ENCODE peak calls at places on chromosomes 12 and 14, in ten cellular contexts. I is A549, F is lower lobe of right lung, B is IMR-90, H is heart left ventricle, S is psoas muscle, Q is Karpas-422, P is PC-3, R is H9, U is adrenal gland. G is an unnamed sample. For H3K4me1, the result is how much of the 10 kb centered on the place peaks cover.

GRCh38 chr14:36227802-36228201 is 51.3 kb upstream of the PTCSC3 start:
- DNase-seq in U (no peak), H (no peak), S (no peak), I (no peak), B (peak), P (peak), Q (no peak), R (no peak), F (no peak), G (no peak)

GRCh38 chr12:57164966-57165365 is 17.5 kb upstream of the LRP1-AS start:
- DNase-seq in I (no peak), H (no peak), R (no peak), Q (no peak), S (no peak), F (no peak), P (no peak), B (peak), U (no peak), G (no peak)

GRCh38 chr14:26598081-26598671 is 343 bp upstream of the NOVA1 start:
- DNase-seq in B (peak), I (peak), R (peak), Q (no peak), S (peak), U (peak), H (peak), F (peak), P (peak), G (peak)

GRCh38 chr14:34536951-34537676 is 2.4 kb downstream of the EAPP start:
- DNase-seq in Q (no peak), F (no peak), S (no peak), P (no peak), B (peak), R (no peak), H (no peak), U (no peak), I (no peak), G (no peak)

GRCh38 chr14:105281354-105282097 is 19.3 kb downstream of the BRF1 start:
- DNase-seq in B (peak), S (no peak), U (peak), F (no peak), Q (peak), P (peak), H (no peak), R (no peak), I (peak), G (no peak)

GRCh38 chr12:126762150-126762549 is 1504.8 kb upstream of the TMEM132C start:
- DNase-seq in I (no peak), P (no peak), S (no peak), B (no peak), U (no peak), F (no peak), Q (no peak), R (no peak), H (no peak), G (no peak)

GRCh38 chr12:15830538-15830937 is 41.4 kb upstream of the EPS8 start:
- DNase-seq in R (no peak), Q (no peak), I (no peak), H (no peak), F (no peak), P (no peak), U (no peak), S (no peak), B (peak), G (no peak)

GRCh38 chr12:10940389-10940788 is 1.3 kb upstream of the TAS2R14 start:
- DNase-seq in B (peak), R (no peak), Q (no peak), P (peak), H (no peak), U (no peak), F (no peak), S (no peak), I (peak), G (no peak)

GRCh38 chr14:89720076-89720687 is 234.3 kb downstream of the EFCAB11 start:
- DNase-seq in H (no peak), R (no peak), U (no peak), I (no peak), Q (no peak), S (no peak), F (no peak), B (no peak), P (no peak), G (no peak)

GRCh38 chr12:74985986-74986319 is 223.7 kb downstream of the KCNC2 start:
- DNase-seq in I (no peak), Q (no peak), B (no peak), H (no peak), P (no peak), R (no peak), F (peak), U (no peak), S (no peak), G (peak)

GRCh38 chr14:85437143-85437542 is 92.8 kb upstream of the FLRT2 start:
- DNase-seq in H (no peak), R (no peak), U (no peak), F (no peak), Q (no peak), I (peak), P (peak), S (no peak), B (peak), G (no peak)

GRCh38 chr14:61640834-61641170 is 54.5 kb upstream of the HIF1A start:
- DNase-seq in H (no peak), R (no peak), I (no peak), Q (no peak), F (no peak), P (no peak), S (no peak), U (no peak), B (no peak), G (no peak)

GRCh38 chr14:75144944-75145343 is 18.1 kb upstream of the NEK9 start:
- DNase-seq in U (peak), Q (no peak), I (no peak), F (no peak), P (no peak), R (no peak), S (no peak), B (no peak), H (peak), G (no peak)

GRCh38 chr12:52186135-52186840 is 5.5 kb downstream of the KRT80 start:
- DNase-seq in R (peak), B (peak), F (no peak), H (no peak), S (no peak), I (no peak), Q (no peak), P (peak), U (peak), G (no peak)

GRCh38 chr14:99560946-99561683 is 42.9 kb downstream of the CCDC85C start:
- DNase-seq in I (no peak), U (peak), B (no peak), S (no peak), Q (no peak), P (peak), R (no peak), H (no peak), F (no peak), G (no peak)

GRCh38 chr14:92657457-92658142 is 90.8 kb downstream of the LGMN start:
- DNase-seq in R (no peak), Q (no peak), P (no peak), H (peak), I (no peak), S (peak), B (no peak), U (peak), F (peak), G (peak)

GRCh38 chr12:92928431-92928961 is 599 bp downstream of the EEA1 start:
- DNase-seq in H (peak), B (no peak), S (peak), F (peak), P (peak), I (peak), U (peak), Q (peak), R (no peak), G (no peak)

GRCh38 chr14:66284346-66284745 is 201.8 kb upstream of the CCDC196 start:
- DNase-seq in S (no peak), R (no peak), U (no peak), P (peak), H (no peak), B (peak), F (no peak), Q (no peak), I (peak), G (no peak)

GRCh38 chr14:49203676-49204075 is 382.5 kb downstream of the RPS29 start:
- DNase-seq in U (no peak), F (no peak), R (no peak), H (no peak), Q (no peak), P (no peak), S (no peak), B (no peak), I (no peak), G (no peak)

GRCh38 chr14:21192875-21193535 is 37.1 kb upstream of the OR5AU1 start:
- DNase-seq in U (no peak), H (no peak), P (no peak), F (no peak), S (no peak), Q (no peak), R (peak), I (no peak), B (peak), G (no peak)

GRCh38 chr12:52182898-52183543 is 8.8 kb downstream of the KRT80 start:
- DNase-seq in B (peak), P (peak), U (peak), Q (no peak), R (no peak), H (no peak), F (no peak), S (no peak), I (no peak), G (no peak)

GRCh38 chr14:21874946-21875345 is 201.3 kb upstream of the OR4E1 start:
- DNase-seq in P (no peak), I (no peak), R (no peak), B (no peak), U (no peak), Q (no peak), S (no peak), H (no peak), F (no peak), G (no peak)

GRCh38 chr14:96057738-96058137 is 18.6 kb downstream of the C14orf132 start:
- DNase-seq in U (no peak), P (no peak), Q (no peak), B (no peak), S (no peak), F (no peak), I (no peak), R (no peak), H (no peak), G (peak)

GRCh38 chr14:32366256-32366655 is 37.2 kb downstream of the AKAP6 start:
- DNase-seq in S (no peak), P (peak), F (no peak), R (no peak), B (no peak), Q (no peak), U (no peak), I (peak), H (no peak), G (no peak)

GRCh38 chr14:69636051-69636639 is 24.7 kb downstream of the SUSD6 start:
- DNase-seq in S (no peak), F (no peak), U (no peak), R (no peak), H (peak), P (no peak), I (no peak), Q (no peak), B (no peak), G (no peak)

GRCh38 chr12:98402081-98402480 is 113.3 kb upstream of the TMPO start:
- DNase-seq in B (peak), F (no peak), U (no peak), P (peak), H (no peak), R (no peak), Q (no peak), S (no peak), I (peak), G (no peak)

GRCh38 chr14:32657081-32657480 is 281.6 kb upstream of the NPAS3 start:
- DNase-seq in B (peak), F (peak), H (peak), S (no peak), U (peak), P (peak), I (peak), R (no peak), Q (peak), G (no peak)

GRCh38 chr14:95664046-95664445 is 22.2 kb upstream of the TCL1B start:
- DNase-seq in S (no peak), B (no peak), U (peak), R (no peak), F (no peak), Q (no peak), I (no peak), H (no peak), P (no peak), G (no peak)

GRCh38 chr14:79356040-79356439 is 855.3 kb downstream of the DIO2 start:
- DNase-seq in R (no peak), H (no peak), I (no peak), U (no peak), S (no peak), F (no peak), Q (no peak), P (peak), B (peak), G (no peak)

GRCh38 chr12:88035907-88036289 is 6.7 kb upstream of the C12orf50 start:
- DNase-seq in H (no peak), S (no peak), F (no peak), P (peak), I (no peak), B (no peak), U (no peak), Q (peak), R (no peak), G (no peak)

GRCh38 chr12:111841750-111842555 is at the start of gene MAPKAPK5:
- DNase-seq in Q (peak), F (peak), B (peak), U (peak), H (peak), R (peak), S (peak), P (peak), I (peak), G (peak)

GRCh38 chr12:21301-22189 is 45.0 kb upstream of the IQSEC3 start:
- DNase-seq in P (peak), Q (peak), R (no peak), S (no peak), F (peak), U (no peak), I (no peak), H (no peak), B (no peak), G (peak)

GRCh38 chr12:48954061-48954460 is 3.2 kb downstream of the ARF3 start:
- DNase-seq in U (no peak), I (no peak), S (no peak), R (no peak), B (no peak), Q (no peak), P (no peak), H (no peak), F (no peak), G (no peak)
- H3K27ac ChIP-seq in U (no peak), I (no peak), S (no peak), R (no peak), B (no peak), Q (no peak), P (no peak), H (no peak), F (no peak), G (no peak)

DNA sequence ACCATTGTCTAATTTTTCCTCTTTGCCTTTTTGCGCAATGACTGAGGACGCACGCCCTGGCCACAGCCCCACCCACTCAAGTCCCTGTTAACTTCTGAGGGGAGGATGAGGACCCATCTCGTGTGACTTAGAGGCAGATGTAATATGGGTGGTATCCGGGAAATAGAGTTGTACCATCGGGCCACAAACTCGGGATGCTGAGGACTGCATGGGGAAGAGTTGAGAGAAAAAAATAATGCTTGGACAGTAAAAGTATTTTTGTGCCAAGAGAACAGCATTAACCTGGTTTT is 263 bp downstream of the RAD9B start:
- DNase-seq in F (no peak), R (no peak), B (no peak), S (no peak), U (no peak), I (no peak), Q (no peak), H (no peak), P (no peak), G (no peak)
- H3K4me1 ChIP-seq in F (under half), R (under half), B (under half), S (under half), U (under half), I (under half), Q (under half), H (under half), P (under half), G (half or more)

DNA sequence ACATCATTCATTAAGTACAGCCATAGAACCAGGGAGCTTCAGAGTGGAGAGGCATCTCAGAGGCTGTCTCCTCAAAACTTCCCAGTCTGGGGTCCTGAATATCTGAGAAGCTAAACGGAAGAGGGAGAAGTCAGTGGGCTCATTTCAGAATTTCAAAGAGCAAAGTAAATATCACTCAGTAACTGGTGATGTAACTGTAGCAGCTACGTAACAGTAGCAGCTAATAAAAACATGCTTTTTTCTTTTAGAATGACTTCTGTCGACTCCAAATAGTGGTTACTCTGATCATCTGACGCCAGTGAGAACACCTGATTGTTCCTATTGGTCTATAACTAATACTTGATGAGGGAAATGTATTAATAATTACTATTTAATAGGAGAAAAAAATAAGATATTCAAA is 383.3 kb downstream of the DPF3 start:
- DNase-seq in R (no peak), S (no peak), I (no peak), P (no peak), F (no peak), H (no peak), B (no peak), Q (no peak), U (no peak), G (no peak)
- H3K27ac ChIP-seq in R (no peak), S (no peak), I (no peak), P (no peak), F (no peak), H (no peak), B (no peak), Q (no peak), U (no peak), G (no peak)

GRCh38 chr14:98183556-98183955 is 1088.4 kb downstream of the BCL11B start:
- DNase-seq in F (no peak), I (no peak), H (no peak), Q (no peak), P (no peak), B (no peak), U (no peak), S (no peak), R (no peak), G (no peak)

GRCh38 chr14:98182385-98183055 is 1089.5 kb downstream of the BCL11B start:
- DNase-seq in F (no peak), P (peak), I (no peak), R (no peak), Q (no peak), S (no peak), B (no peak), U (no peak), H (no peak), G (no peak)

GRCh38 chr14:98186140-98186539 is 1085.9 kb downstream of the BCL11B start:
- DNase-seq in R (no peak), B (no peak), S (no peak), Q (no peak), F (no peak), P (no peak), I (no peak), H (no peak), U (no peak), G (no peak)

GRCh38 chr14:98185036-98185435 is 1087.0 kb downstream of the BCL11B start:
- DNase-seq in F (no peak), S (no peak), U (no peak), B (no peak), Q (no peak), H (no peak), R (no peak), P (no peak), I (no peak), G (no peak)

GRCh38 chr14:98184467-98184866 is 1087.5 kb downstream of the BCL11B start:
- DNase-seq in H (no peak), F (no peak), Q (no peak), S (no peak), R (no peak), P (no peak), B (no peak), U (no peak), I (no peak), G (no peak)
- H3K4me1 ChIP-seq in H (under half), F (under half), Q (under half), S (under half), R (under half), P (under half), B (under half), U (under half), I (under half), G (under half)

DNA sequence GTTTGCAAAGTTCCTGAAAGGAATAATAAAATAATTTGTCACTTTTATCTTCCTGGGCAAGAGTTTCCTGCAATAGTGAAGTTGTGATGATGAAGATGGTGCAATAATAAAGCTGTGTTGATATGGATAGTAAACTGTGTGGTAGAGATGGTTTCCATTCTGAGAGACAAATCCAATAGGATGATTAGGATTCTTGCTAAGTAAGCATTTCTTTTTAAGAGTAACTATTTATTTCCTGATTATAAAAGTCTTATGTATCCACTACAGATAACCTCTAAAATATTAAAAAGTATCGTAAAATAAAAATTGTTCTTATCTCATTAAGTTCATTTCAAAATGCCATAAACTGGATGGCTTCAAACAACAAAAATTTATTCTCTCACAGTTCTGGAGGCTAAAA is 28.7 kb downstream of the TSPAN11 start:
- DNase-seq in S (no peak), B (no peak), U (no peak), Q (no peak), H (no peak), F (no peak), I (no peak), R (no peak), P (no peak), G (no peak)
- H3K27ac ChIP-seq in S (no peak), B (no peak), U (no peak), Q (no peak), H (no peak), F (no peak), I (no peak), R (no peak), P (no peak), G (no peak)

GRCh38 chr14:64193821-64194220 is 100.3 kb downstream of the ESR2 start:
- DNase-seq in B (no peak), P (no peak), Q (no peak), R (no peak), H (no peak), S (no peak), U (peak), I (peak), F (no peak), G (no peak)
- H3K4me1 ChIP-seq in B (under half), P (under half), Q (under half), R (under half), H (under half), S (under half), U (under half), I (under half), F (under half), G (under half)

GRCh38 chr12:21642707-21643389 is 14.8 kb downstream of the LDHB start:
- DNase-seq in B (peak), U (no peak), S (no peak), P (no peak), F (no peak), R (no peak), Q (peak), I (no peak), H (no peak), G (no peak)

GRCh38 chr12:21648378-21648777 is 9.3 kb downstream of the LDHB start:
- DNase-seq in S (no peak), U (no peak), H (no peak), P (no peak), F (no peak), R (no peak), Q (no peak), I (no peak), B (no peak), G (no peak)

GRCh38 chr12:21643758-21644157 is 13.9 kb downstream of the LDHB start:
- DNase-seq in U (no peak), B (no peak), P (no peak), S (no peak), I (no peak), H (no peak), R (no peak), Q (no peak), F (no peak), G (no peak)

GRCh38 chr12:21647179-21647578 is 10.5 kb downstream of the LDHB start:
- DNase-seq in H (no peak), U (no peak), R (no peak), I (no peak), Q (no peak), S (no peak), F (no peak), P (no peak), B (no peak), G (no peak)

DNA sequence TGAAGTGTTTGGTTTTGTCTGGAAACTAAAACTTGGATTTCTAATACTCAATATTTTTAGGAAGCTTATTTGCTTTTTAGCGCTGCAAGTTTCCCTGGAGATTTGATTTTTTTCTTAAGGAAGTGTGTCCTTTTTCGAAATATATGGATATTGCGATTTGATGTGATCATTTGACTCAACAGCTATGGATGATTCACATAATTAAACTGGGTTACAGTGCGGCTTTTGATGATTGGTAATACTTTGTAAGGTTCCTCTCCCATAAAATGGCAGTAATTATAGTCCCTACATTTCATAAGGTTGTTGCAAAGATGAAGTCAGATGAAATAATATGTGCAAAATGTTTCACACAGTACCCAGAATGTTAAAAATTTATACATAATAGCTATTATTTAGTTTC is 13.1 kb downstream of the LDHB start:
- DNase-seq in P (no peak), Q (peak), I (no peak), S (no peak), H (no peak), B (no peak), F (no peak), R (no peak), U (no peak), G (no peak)
- H3K27ac ChIP-seq in P (no peak), Q (peak), I (peak), S (no peak), H (peak), B (no peak), F (no peak), R (no peak), U (no peak), G (no peak)

G was measured in spleen.